ENCODE peak calls at places on chromosome 20, in eight cellular contexts. B is fibroblast of mammary gland, A is PC-9, N is GM12865, G is ovary, T is left lung, L is cardiac fibroblast, Z is AG04450. I is an unnamed sample.

GRCh38 chr20:2751868-2752630 is 48.4 kb downstream of the CPXM1 start:
- DNase-seq in B (no peak), Z (no peak), N (no peak), L (no peak), T (no peak), A (peak), G (peak), I (no peak)

GRCh38 chr20:46898433-46898832 is 3.8 kb downstream of the EYA2 start:
- DNase-seq in T (no peak), G (no peak), L (no peak), N (peak), A (no peak), B (no peak), Z (no peak), I (no peak)

GRCh38 chr20:51628533-51629398 is 86.2 kb upstream of the NFATC2 start:
- DNase-seq in A (no peak), N (no peak), T (no peak), L (peak), B (peak), Z (no peak), G (no peak), I (no peak)

GRCh38 chr20:3209023-3209945 is at the start of gene ITPA:
- DNase-seq in N (peak), B (peak), A (peak), L (peak), G (peak), T (peak), Z (no peak), I (peak)

GRCh38 chr20:46348231-46348803 is 40.0 kb upstream of the CDH22 start:
- DNase-seq in T (no peak), B (peak), G (peak), L (peak), Z (no peak), A (no peak), N (no peak), I (no peak)

GRCh38 chr20:1720845-1721475 is 63.4 kb upstream of the SIRPG start:
- DNase-seq in Z (no peak), B (no peak), T (no peak), G (no peak), L (no peak), A (no peak), N (no peak), I (no peak)

GRCh38 chr20:4613718-4614620 is 107.7 kb upstream of the PRND start:
- DNase-seq in G (no peak), L (peak), B (peak), A (peak), T (peak), Z (no peak), N (peak), I (peak)

GRCh38 chr20:5369622-5370021 is 52.9 kb upstream of the PROKR2 start:
- DNase-seq in L (no peak), N (peak), Z (no peak), A (no peak), G (no peak), B (no peak), T (no peak), I (no peak)

GRCh38 chr20:56995157-56995556 is 271.3 kb downstream of the BMP7 start:
- DNase-seq in L (no peak), B (no peak), G (no peak), Z (no peak), N (no peak), A (no peak), T (no peak), I (no peak)

GRCh38 chr20:59086923-59087322 is 44.3 kb upstream of the PRELID3B start:
- DNase-seq in N (no peak), L (no peak), G (no peak), Z (no peak), B (no peak), A (no peak), T (no peak), I (no peak)

GRCh38 chr20:48682529-48683385 is 145.0 kb downstream of the PREX1 start:
- DNase-seq in L (peak), A (peak), T (peak), Z (peak), B (peak), N (no peak), G (peak), I (no peak)

GRCh38 chr20:37510226-37510625 is 10.8 kb upstream of the NNAT start:
- DNase-seq in B (no peak), N (no peak), G (no peak), A (no peak), T (no peak), Z (no peak), L (no peak), I (no peak)

GRCh38 chr20:21238400-21238799 is 64.7 kb upstream of the XRN2 start:
- DNase-seq in L (no peak), A (no peak), N (no peak), B (no peak), T (no peak), Z (no peak), G (no peak), I (no peak)

GRCh38 chr20:34362502-34363061 is 491 bp upstream of the ITCH start:
- DNase-seq in T (no peak), A (peak), N (peak), L (no peak), G (no peak), B (no peak), Z (no peak), I (no peak)
- H3K4me3 ChIP-seq in T (peak), A (peak), N (peak), L (peak), G (peak), B (peak), Z (peak), I (no peak)

GRCh38 chr20:17878069-17878911 is 90.3 kb downstream of the SNX5 start:
- DNase-seq in A (no peak), T (peak), G (no peak), Z (no peak), B (no peak), L (no peak), N (no peak), I (no peak)
- TF ChIP-seq CTCF in A (no peak), T (no peak), G (no peak), Z (no peak), B (no peak), L (no peak), N (no peak), I (no peak)

GRCh38 chr20:53503517-53503919 is 90.1 kb downstream of the ZNF217 start:
- DNase-seq in B (no peak), Z (no peak), L (no peak), T (no peak), N (no peak), G (no peak), A (no peak), I (no peak)
- H3K4me3 ChIP-seq in B (no peak), Z (no peak), L (no peak), T (no peak), N (no peak), G (no peak), A (no peak), I (no peak)

GRCh38 chr20:11752336-11752735 is 165.4 kb upstream of the BTBD3 start:
- DNase-seq in N (no peak), A (no peak), G (no peak), B (no peak), Z (no peak), T (no peak), L (no peak), I (no peak)
- TF ChIP-seq CTCF in N (no peak), A (no peak), G (no peak), B (no peak), Z (no peak), T (no peak), L (no peak), I (no peak)

DNA sequence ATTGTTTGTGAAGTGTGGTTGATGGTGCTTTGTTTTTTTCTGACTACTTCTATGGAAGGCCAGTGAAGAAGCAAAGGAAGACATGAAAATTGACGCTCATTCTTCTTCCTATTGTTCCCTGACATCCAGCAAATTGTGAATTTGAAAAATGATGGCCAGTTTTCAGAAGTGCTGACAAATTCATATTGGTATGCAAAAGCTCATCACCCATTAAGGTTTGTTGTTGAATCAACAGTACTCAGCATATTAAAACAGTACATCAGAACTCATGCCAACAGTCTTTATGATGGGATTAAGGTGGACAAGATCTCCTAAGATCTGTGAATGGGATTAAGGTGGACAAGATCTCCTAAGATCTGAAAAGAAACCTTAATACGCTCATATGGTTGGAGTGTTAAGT is 1.0 kb upstream of the MTG2 start:
- DNase-seq in G (no peak), A (no peak), T (no peak), Z (no peak), B (no peak), L (no peak), N (no peak), I (no peak)
- H3K4me3 ChIP-seq in G (no peak), A (peak), T (peak), Z (peak), B (peak), L (no peak), N (peak), I (peak)

DNA sequence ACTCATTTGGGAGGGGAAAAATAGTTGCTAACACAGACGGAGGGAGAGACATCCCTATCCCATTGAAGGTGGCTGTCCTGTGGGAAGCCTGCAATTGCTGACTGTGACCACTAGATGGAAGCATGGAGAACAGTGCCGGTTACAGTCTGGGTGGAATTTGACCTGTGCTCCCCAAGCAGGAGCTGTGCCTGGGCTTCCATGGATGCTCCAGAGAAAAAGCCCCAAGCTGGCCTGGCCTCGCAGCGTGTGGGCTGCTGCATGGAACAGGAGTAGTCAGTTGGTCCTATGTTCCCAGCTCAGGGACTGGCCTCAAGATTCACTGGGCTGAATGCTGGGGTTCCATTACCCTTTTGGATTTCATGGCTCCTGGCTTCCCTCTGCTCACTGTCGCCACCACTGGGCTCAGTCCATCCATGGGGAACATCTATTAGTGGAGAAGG is 116.3 kb upstream of the CHD6 start:
- DNase-seq in A (peak), T (no peak), L (peak), Z (no peak), N (peak), B (peak), G (no peak), I (no peak)
- TF ChIP-seq CTCF in A (peak), T (peak), L (peak), Z (peak), N (peak), B (peak), G (peak), I (peak)

GRCh38 chr20:61253640-61254511 is 1.8 kb downstream of the CDH4 start:
- DNase-seq in T (no peak), Z (no peak), B (peak), A (no peak), N (no peak), G (no peak), L (no peak), I (no peak)
- H3K4me3 ChIP-seq in T (peak), Z (peak), B (peak), A (no peak), N (no peak), G (no peak), L (no peak), I (no peak)

DNA sequence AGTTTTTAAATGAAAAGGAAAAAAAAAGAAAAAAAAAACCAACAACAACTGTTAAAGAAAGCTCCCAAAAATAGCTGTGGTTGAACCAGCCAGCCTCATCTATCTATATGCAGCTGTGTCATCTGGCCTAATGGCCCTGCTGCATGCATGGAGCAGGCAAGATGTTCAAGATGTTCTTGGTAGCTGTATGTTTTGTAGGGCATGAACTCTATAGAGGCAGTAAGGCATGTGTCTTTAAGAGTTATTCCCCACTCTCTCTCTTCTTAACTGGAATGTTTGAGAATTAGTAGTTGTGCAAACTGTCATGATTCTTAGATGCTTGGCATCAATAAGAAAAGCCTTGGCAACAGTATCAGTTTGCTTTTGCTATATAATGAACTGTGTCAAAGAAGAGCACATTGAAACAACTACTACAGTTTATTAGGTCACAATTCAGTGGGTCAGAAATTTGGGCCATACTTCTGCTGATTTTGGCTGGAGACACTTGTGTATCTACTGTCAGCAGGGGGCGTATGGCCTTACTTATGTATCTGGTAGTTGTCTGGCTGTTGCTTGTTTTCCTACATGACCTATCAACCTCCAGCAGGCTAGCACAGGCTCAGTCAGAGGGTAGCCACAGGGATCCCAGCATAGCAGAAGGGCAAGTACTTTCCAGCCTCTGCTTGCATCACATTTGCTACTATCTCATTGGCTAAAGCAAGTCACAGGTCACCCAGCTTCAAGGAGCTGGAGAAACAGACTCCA is 56.1 kb upstream of the LAMP5 start:
- DNase-seq in T (no peak), Z (no peak), B (peak), N (peak), A (no peak), L (peak), G (no peak), I (no peak)
- TF ChIP-seq CTCF in T (peak), Z (peak), B (peak), N (peak), A (no peak), L (peak), G (no peak), I (peak)

GRCh38 chr20:50517817-50518154 is 7.6 kb downstream of the PTPN1 start:
- DNase-seq in B (no peak), Z (no peak), N (no peak), G (no peak), T (no peak), A (no peak), L (no peak), I (no peak)
- H3K4me3 ChIP-seq in B (no peak), Z (peak), N (peak), G (no peak), T (no peak), A (no peak), L (no peak), I (peak)

GRCh38 chr20:573414-574296 is 30.1 kb upstream of the CSNK2A1 start:
- DNase-seq in A (no peak), N (no peak), G (no peak), L (no peak), Z (no peak), B (no peak), T (no peak), I (no peak)

GRCh38 chr20:576156-576555 is 32.6 kb upstream of the CSNK2A1 start:
- DNase-seq in Z (no peak), T (no peak), G (no peak), A (no peak), B (no peak), N (no peak), L (no peak), I (no peak)

GRCh38 chr20:574297-574942 is 30.8 kb upstream of the CSNK2A1 start:
- DNase-seq in A (peak), Z (no peak), L (no peak), T (no peak), B (no peak), N (no peak), G (no peak), I (no peak)

GRCh38 chr20:575230-575629 is 31.6 kb upstream of the CSNK2A1 start:
- DNase-seq in A (no peak), N (no peak), T (no peak), G (no peak), L (no peak), B (no peak), Z (no peak), I (no peak)

GRCh38 chr20:577167-577791 is 32.8 kb downstream of the TCF15 start:
- DNase-seq in G (no peak), N (peak), B (peak), T (no peak), Z (no peak), L (peak), A (no peak), I (no peak)
- TF ChIP-seq CTCF in G (no peak), N (peak), B (peak), T (no peak), Z (peak), L (peak), A (peak), I (peak)

I was measured in GM06990.